ENCODE peak calls at places on chromosomes 12 and 14, in six cellular contexts. N is GM23248, L is iPS DF 6.9, X is tibial artery, U is right atrium auricular region, I is thoracic aorta. S is an unnamed sample. For H3K4me1 and H3K36me3, the result is how much of the 10 kb centered on the place peaks cover.

GRCh38 chr12:98812225-98812624 is 167.1 kb downstream of the APAF1 start:
- DNase-seq in L (no peak), N (no peak), X (no peak), I (no peak), U (no peak), S (no peak)

GRCh38 chr12:1330475-1330827 is 263.9 kb downstream of the FBXL14 start:
- DNase-seq in L (no peak), U (no peak), N (no peak), X (no peak), I (no peak), S (no peak)

GRCh38 chr14:74913986-74914573 is 9.0 kb downstream of the RPS6KL1 start:
- DNase-seq in X (peak), L (peak), I (no peak), U (peak), N (peak), S (peak)

GRCh38 chr12:117027251-117028086 is 71.7 kb downstream of the TESC start:
- DNase-seq in N (no peak), X (no peak), I (no peak), U (no peak), L (no peak), S (no peak)

GRCh38 chr14:95341115-95341514 is 21.4 kb upstream of the CLMN start:
- DNase-seq in N (no peak), U (no peak), L (no peak), X (no peak), I (no peak), S (no peak)

GRCh38 chr12:6426882-6427671 is 17.7 kb upstream of the CD27 start:
- DNase-seq in N (no peak), I (no peak), U (no peak), L (no peak), X (no peak), S (peak)

GRCh38 chr14:50044040-50044651 is 72.2 kb downstream of the VCPKMT start:
- DNase-seq in U (no peak), N (no peak), X (no peak), L (no peak), I (no peak), S (no peak)

GRCh38 chr12:49345048-49345839 is 1.4 kb upstream of the DNAJC22 start:
- DNase-seq in L (no peak), X (no peak), N (peak), U (no peak), I (no peak), S (no peak)

GRCh38 chr12:6434205-6435180 is 10.3 kb upstream of the CD27 start:
- DNase-seq in X (no peak), U (no peak), N (no peak), I (no peak), L (no peak), S (no peak)

GRCh38 chr12:14216405-14217294 is 148.8 kb upstream of the ATF7IP start:
- DNase-seq in L (no peak), X (no peak), I (no peak), U (no peak), N (peak), S (no peak)

GRCh38 chr12:118064608-118065007 is 3.6 kb upstream of the WSB2 start:
- DNase-seq in N (no peak), X (no peak), L (peak), U (no peak), I (no peak), S (no peak)

GRCh38 chr14:61460853-61461611 is 139.7 kb downstream of the PRKCH start:
- DNase-seq in N (peak), L (no peak), X (no peak), U (no peak), I (no peak), S (no peak)

GRCh38 chr14:77589099-77589498 is 27.3 kb downstream of the SPTLC2 start:
- DNase-seq in I (no peak), L (no peak), X (no peak), N (no peak), U (no peak), S (no peak)

GRCh38 chr14:104692261-104692938 is 3.0 kb downstream of the INF2 start:
- DNase-seq in I (no peak), N (no peak), X (no peak), L (no peak), U (no peak), S (no peak)

GRCh38 chr12:50686976-50687375 is 76.9 kb upstream of the ATF1 start:
- DNase-seq in U (no peak), N (no peak), X (no peak), L (no peak), I (no peak), S (no peak)

GRCh38 chr14:76710093-76711010 is 50.9 kb upstream of the VASH1 start:
- DNase-seq in L (no peak), X (no peak), U (no peak), I (no peak), N (peak), S (no peak)

GRCh38 chr14:104118006-104118844 is 20.2 kb upstream of the KIF26A start:
- DNase-seq in X (no peak), I (no peak), U (no peak), L (no peak), N (no peak), S (peak)

GRCh38 chr12:67827820-67828383 is 161.3 kb upstream of the IFNG-AS1 start:
- DNase-seq in N (peak), X (peak), U (peak), L (no peak), I (peak), S (peak)

GRCh38 chr12:70989232-70989631 is 68.7 kb upstream of the PTPRR start:
- DNase-seq in X (no peak), L (no peak), I (no peak), N (no peak), U (no peak), S (no peak)

GRCh38 chr14:51118993-51119392 is 24.1 kb upstream of the TRIM9 start:
- DNase-seq in L (no peak), N (no peak), X (no peak), U (no peak), I (no peak), S (no peak)

GRCh38 chr14:54489318-54489683 is 521 bp upstream of the GMFB start:
- DNase-seq in I (no peak), N (no peak), X (no peak), U (no peak), L (no peak), S (no peak)

GRCh38 chr14:92539419-92539818 is 25.8 kb downstream of the RIN3 start:
- DNase-seq in X (no peak), U (no peak), I (no peak), N (peak), L (no peak), S (no peak)

GRCh38 chr14:38554046-38554445 is 298.2 kb upstream of the CLEC14A start:
- DNase-seq in U (no peak), X (no peak), N (peak), I (no peak), L (no peak), S (no peak)

GRCh38 chr14:38548091-38548490 is 292.2 kb upstream of the CLEC14A start:
- DNase-seq in I (no peak), X (no peak), L (no peak), U (no peak), N (peak), S (no peak)

GRCh38 chr14:38556321-38556720 is 300.4 kb upstream of the CLEC14A start:
- DNase-seq in U (no peak), I (no peak), N (no peak), L (no peak), X (no peak), S (no peak)

GRCh38 chr14:38549549-38549948 is 293.7 kb upstream of the CLEC14A start:
- DNase-seq in I (no peak), L (no peak), X (no peak), N (no peak), U (no peak), S (no peak)

DNA sequence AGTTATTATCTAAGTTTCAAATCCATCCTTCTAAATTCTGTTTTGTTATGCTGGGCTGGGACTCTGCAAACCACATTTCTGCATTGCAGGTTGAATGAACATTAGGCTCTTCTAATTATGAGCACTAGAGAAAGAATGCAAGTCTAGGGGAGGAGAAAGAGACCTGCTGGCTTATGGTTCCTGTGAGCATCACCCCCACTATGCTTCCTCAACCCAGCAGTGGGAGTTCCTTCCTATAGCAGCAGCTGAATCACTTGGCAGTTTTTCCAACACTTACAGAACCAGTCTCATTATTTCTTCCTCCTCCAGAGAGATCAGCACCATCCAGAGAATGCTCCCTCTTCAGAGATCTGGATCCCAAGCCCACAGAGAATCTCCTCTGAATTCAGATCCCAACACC is 297.7 kb upstream of the CLEC14A start:
- DNase-seq in L (no peak), U (no peak), I (no peak), N (peak), X (no peak), S (no peak)
- H3K4me1 ChIP-seq in L (under half), U (under half), I (under half), N (under half), X (under half), S (under half)

GRCh38 chr12:121814429-121815119 is 10.8 kb downstream of the SETD1B start:
- DNase-seq in I (no peak), L (no peak), U (no peak), X (no peak), N (no peak), S (no peak)

GRCh38 chr12:121812921-121813896 is 9.4 kb downstream of the SETD1B start:
- DNase-seq in U (no peak), X (no peak), L (no peak), I (no peak), N (peak), S (no peak)

GRCh38 chr12:121816925-121817647 is 13.3 kb downstream of the SETD1B start:
- DNase-seq in U (no peak), I (no peak), X (no peak), N (no peak), L (no peak), S (no peak)

GRCh38 chr12:121813951-121814350 is 10.1 kb downstream of the SETD1B start:
- DNase-seq in L (no peak), X (no peak), I (no peak), N (no peak), U (no peak), S (no peak)

DNA sequence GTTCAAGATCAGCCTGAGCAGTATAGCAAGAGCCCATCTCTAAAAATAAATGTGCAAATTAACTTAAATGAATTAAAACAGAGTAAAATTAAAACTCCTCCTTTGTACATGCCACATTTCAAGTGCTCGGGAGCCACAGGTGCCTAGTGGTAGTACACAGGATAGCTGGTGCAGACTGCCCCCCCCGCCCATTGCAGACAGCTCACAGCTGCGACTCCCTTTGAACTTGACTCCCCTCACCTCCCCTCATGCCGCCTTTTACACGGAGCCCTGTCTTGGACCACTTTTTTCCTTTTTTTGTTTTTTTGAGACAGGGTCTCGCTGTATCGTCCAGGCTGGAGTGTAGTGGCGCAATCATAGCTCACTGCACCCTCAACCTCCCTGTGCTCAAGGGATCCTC is 11.4 kb downstream of the SETD1B start:
- DNase-seq in N (no peak), I (no peak), X (no peak), U (no peak), L (no peak), S (no peak)
- H3K36me3 ChIP-seq in N (under half), I (half or more), X (half or more), U (half or more), L (under half), S (half or more)

GRCh38 chr12:68871899-68872298 is 61.1 kb downstream of the CPM start:
- DNase-seq in U (no peak), L (no peak), X (no peak), I (no peak), N (peak), S (no peak)
- H3K4me1 ChIP-seq in U (under half), L (under half), X (under half), I (under half), N (under half), S (under half)

GRCh38 chr12:111457577-111457976 is 51.9 kb downstream of the SH2B3 start:
- DNase-seq in U (no peak), X (no peak), N (no peak), I (no peak), L (no peak), S (no peak)
- H3K36me3 ChIP-seq in U (half or more), X (half or more), N (under half), I (under half), L (under half), S (half or more)

DNA sequence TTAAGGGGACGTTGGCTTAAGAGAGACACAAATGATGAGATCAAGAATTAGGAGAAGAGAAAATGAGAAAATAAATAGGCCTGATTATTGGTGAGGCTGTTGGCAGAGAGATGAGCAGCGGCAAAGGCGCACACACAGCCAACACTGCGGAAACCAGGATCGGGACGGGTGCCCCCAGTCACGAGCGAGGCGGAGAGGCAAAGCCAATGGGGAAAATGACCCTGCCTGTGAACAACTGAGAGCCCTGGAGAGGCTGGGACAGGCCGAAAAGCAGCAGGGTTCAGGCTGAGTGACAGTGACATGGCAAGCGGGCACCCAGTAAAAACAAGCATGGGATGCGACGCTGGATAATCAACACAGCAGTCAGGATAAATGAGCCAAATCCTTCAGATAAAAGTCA is 21.0 kb downstream of the SLC15A4 start:
- DNase-seq in X (no peak), N (no peak), I (no peak), U (no peak), L (no peak), S (no peak)
- H3K4me1 ChIP-seq in X (under half), N (under half), I (under half), U (under half), L (under half), S (under half)

GRCh38 chr12:93500667-93501066 is 33.4 kb downstream of the MRPL42 start:
- DNase-seq in U (no peak), L (no peak), X (no peak), I (no peak), N (no peak), S (no peak)
- H3K36me3 ChIP-seq in U (under half), L (under half), X (under half), I (under half), N (under half), S (under half)

S was measured in ascending aorta.